ENCODE peak calls at places on chromosomes 12 and 14, in five cellular contexts. One of them, this sample, is unnamed.

GRCh38 chr14:63454863-63455622 is 88.1 kb downstream of the PPP2R5E start:
- DNase-seq in tibial artery: no peak
- DNase-seq in ovary: no peak
- DNase-seq in neuronal stem cell: no peak
- DNase-seq in tibial nerve: no peak
- DNase-seq in this sample: no peak

GRCh38 chr14:44955528-44955927 is 6.2 kb downstream of the KLHL28 start:
- DNase-seq in neuronal stem cell: no peak
- DNase-seq in ovary: no peak
- DNase-seq in tibial nerve: no peak
- DNase-seq in tibial artery: no peak
- DNase-seq in this sample: no peak

GRCh38 chr14:82387699-82388098 is 854.0 kb upstream of the SEL1L start:
- DNase-seq in tibial nerve: no peak
- DNase-seq in ovary: no peak
- DNase-seq in tibial artery: no peak
- DNase-seq in neuronal stem cell: no peak
- DNase-seq in this sample: no peak

GRCh38 chr14:65229431-65230286 is 127.3 kb upstream of the MAX start:
- DNase-seq in ovary: peak; percentile 30
- DNase-seq in tibial nerve: no peak
- DNase-seq in neuronal stem cell: peak; percentile 85
- DNase-seq in tibial artery: peak; percentile 64
- DNase-seq in this sample: peak; percentile 47

GRCh38 chr12:115444336-115444735 is 760.4 kb upstream of the TBX3 start:
- DNase-seq in tibial artery: no peak
- DNase-seq in tibial nerve: no peak
- DNase-seq in neuronal stem cell: no peak
- DNase-seq in ovary: no peak
- DNase-seq in this sample: no peak

GRCh38 chr14:102761206-102761605 is 16.0 kb upstream of the TRAF3 start:
- DNase-seq in tibial nerve: no peak
- DNase-seq in ovary: no peak
- DNase-seq in neuronal stem cell: no peak
- DNase-seq in tibial artery: no peak
- DNase-seq in this sample: no peak

GRCh38 chr14:23362200-23362599 is 2.8 kb downstream of the EFS start:
- DNase-seq in neuronal stem cell: no peak
- DNase-seq in ovary: no peak
- DNase-seq in tibial nerve: no peak
- DNase-seq in tibial artery: no peak
- DNase-seq in this sample: no peak

GRCh38 chr12:66514581-66514980 is 164.3 kb downstream of the GRIP1 start:
- DNase-seq in neuronal stem cell: no peak
- DNase-seq in tibial nerve: no peak
- DNase-seq in ovary: no peak
- DNase-seq in tibial artery: no peak
- DNase-seq in this sample: no peak

GRCh38 chr12:75389061-75389460 is 1.8 kb upstream of the GLIPR1L2 start:
- DNase-seq in tibial nerve: no peak
- DNase-seq in ovary: no peak
- DNase-seq in tibial artery: no peak
- DNase-seq in neuronal stem cell: no peak
- DNase-seq in this sample: no peak

GRCh38 chr14:77609902-77610301 is 6.5 kb downstream of the SPTLC2 start:
- DNase-seq in tibial nerve: no peak
- DNase-seq in neuronal stem cell: no peak
- DNase-seq in tibial artery: no peak
- DNase-seq in ovary: no peak
- DNase-seq in this sample: no peak

GRCh38 chr14:77605392-77605978 is 11.0 kb downstream of the SPTLC2 start:
- DNase-seq in tibial nerve: no peak
- DNase-seq in neuronal stem cell: no peak
- DNase-seq in tibial artery: no peak
- DNase-seq in ovary: no peak
- DNase-seq in this sample: peak; percentile 8

GRCh38 chr14:77603654-77604270 is 12.7 kb downstream of the SPTLC2 start:
- DNase-seq in tibial artery: no peak
- DNase-seq in tibial nerve: no peak
- DNase-seq in neuronal stem cell: no peak
- DNase-seq in ovary: peak; percentile 29
- DNase-seq in this sample: peak; percentile 25

GRCh38 chr14:77610553-77610952 is 5.9 kb downstream of the SPTLC2 start:
- DNase-seq in neuronal stem cell: no peak
- DNase-seq in tibial artery: no peak
- DNase-seq in tibial nerve: no peak
- DNase-seq in ovary: no peak
- DNase-seq in this sample: no peak

GRCh38 chr14:77607741-77608302 is 8.6 kb downstream of the SPTLC2 start:
- DNase-seq in neuronal stem cell: no peak
- DNase-seq in tibial nerve: no peak
- DNase-seq in ovary: no peak
- DNase-seq in tibial artery: no peak
- DNase-seq in this sample: no peak
- H3K4me3 ChIP-seq in neuronal stem cell: no peak overlapping the region
- H3K4me3 ChIP-seq in tibial nerve: no peak overlapping the region
- H3K4me3 ChIP-seq in ovary: no peak overlapping the region
- H3K4me3 ChIP-seq in tibial artery: no peak overlapping the region
- H3K4me3 ChIP-seq in this sample: no peak overlapping the region

DNA sequence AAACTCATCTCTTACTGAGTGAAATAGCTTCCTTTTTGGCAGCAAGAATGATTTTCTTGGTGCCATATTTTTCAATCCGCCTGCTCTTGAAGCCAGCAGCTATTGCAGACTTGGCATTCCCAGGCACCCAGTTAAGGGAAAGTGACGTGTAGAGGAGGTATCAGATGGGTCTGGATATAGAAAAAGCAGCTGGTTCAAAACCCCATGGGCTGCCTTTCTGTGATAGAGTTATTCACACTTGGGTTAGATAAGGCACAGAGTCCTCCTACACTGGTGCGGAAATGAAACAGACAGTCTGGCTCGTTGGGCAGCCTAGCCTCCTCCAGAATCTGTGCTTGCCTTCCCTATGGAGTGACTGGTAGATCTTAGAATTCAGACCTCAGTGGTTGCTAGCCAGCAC is 62.2 kb downstream of the PTPN11 start:
- DNase-seq in tibial artery: no peak
- DNase-seq in neuronal stem cell: no peak
- DNase-seq in tibial nerve: no peak
- DNase-seq in ovary: no peak
- DNase-seq in this sample: no peak
- H3K36me3 ChIP-seq in tibial artery: peaks cover 89% of the 10 kb centered on the region
- H3K36me3 ChIP-seq in neuronal stem cell: peaks cover 92% of the 10 kb centered on the region
- H3K36me3 ChIP-seq in tibial nerve: peaks cover 5% of the 10 kb centered on the region
- H3K36me3 ChIP-seq in ovary: no peaks in the 10 kb centered on the region
- H3K36me3 ChIP-seq in this sample: peaks cover 6% of the 10 kb centered on the region

GRCh38 chr14:92649066-92649465 is 99.4 kb downstream of the LGMN start:
- DNase-seq in tibial artery: no peak
- DNase-seq in ovary: no peak
- DNase-seq in tibial nerve: no peak
- DNase-seq in neuronal stem cell: no peak
- DNase-seq in this sample: no peak
- H3K4me1 ChIP-seq in tibial artery: peaks cover 25% of the 10 kb centered on the region
- H3K4me1 ChIP-seq in ovary: no peaks in the 10 kb centered on the region
- H3K4me1 ChIP-seq in tibial nerve: peaks cover 5% of the 10 kb centered on the region
- H3K4me1 ChIP-seq in neuronal stem cell: no peaks in the 10 kb centered on the region
- H3K4me1 ChIP-seq in this sample: peaks cover 11% of the 10 kb centered on the region

DNA sequence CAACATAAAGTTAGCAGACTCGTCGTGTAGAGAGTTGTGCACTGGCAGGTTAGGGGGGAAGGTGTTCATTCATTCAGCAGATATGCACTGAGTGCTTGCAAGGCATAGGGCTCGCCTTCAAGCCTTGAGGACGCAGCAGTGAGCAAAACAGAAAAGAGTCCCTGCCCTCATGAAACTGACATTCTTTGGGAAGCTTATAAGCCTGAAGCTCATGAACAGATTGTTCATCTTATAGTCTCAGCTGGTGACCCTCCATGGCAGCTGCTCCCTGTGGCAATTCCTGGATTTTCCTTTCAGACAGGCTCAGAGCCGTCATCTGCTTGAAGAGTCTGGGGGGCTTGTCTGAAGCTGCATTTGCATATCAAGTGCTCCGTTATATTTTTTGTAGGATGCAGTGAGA is 148.4 kb downstream of the PRKCH start:
- DNase-seq in tibial artery: no peak
- DNase-seq in ovary: no peak
- DNase-seq in tibial nerve: no peak
- DNase-seq in neuronal stem cell: no peak
- DNase-seq in this sample: no peak
- H3K4me3 ChIP-seq in tibial artery: no peak overlapping the region
- H3K4me3 ChIP-seq in ovary: no peak overlapping the region
- H3K4me3 ChIP-seq in tibial nerve: no peak overlapping the region
- H3K4me3 ChIP-seq in neuronal stem cell: peak overlapping the region; percentile 18
- H3K4me3 ChIP-seq in this sample: no peak overlapping the region

DNA sequence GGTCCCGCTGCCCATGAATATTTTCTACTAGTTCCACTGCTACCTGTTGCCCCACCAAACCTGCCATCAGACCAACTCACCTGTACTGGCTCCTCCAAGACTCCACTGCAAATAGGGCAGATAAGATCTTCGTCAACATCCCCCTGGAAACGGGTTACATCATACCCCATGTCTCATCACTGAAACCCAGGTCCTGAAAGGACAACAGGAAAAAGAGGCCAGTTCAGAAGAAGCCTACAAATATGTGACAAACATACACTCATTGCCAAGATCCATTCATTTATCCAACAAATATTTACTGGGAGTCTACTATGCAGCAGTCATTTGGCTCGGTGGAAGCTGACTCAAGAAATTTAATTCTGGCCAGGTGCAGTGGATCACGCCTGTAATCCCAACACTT is 7.8 kb downstream of the RNF41 start:
- DNase-seq in tibial nerve: no peak
- DNase-seq in ovary: no peak
- DNase-seq in neuronal stem cell: no peak
- DNase-seq in tibial artery: no peak
- DNase-seq in this sample: no peak
- H3K36me3 ChIP-seq in tibial nerve: peaks cover 6% of the 10 kb centered on the region
- H3K36me3 ChIP-seq in ovary: peaks cover 2% of the 10 kb centered on the region
- H3K36me3 ChIP-seq in neuronal stem cell: peaks cover 73% of the 10 kb centered on the region
- H3K36me3 ChIP-seq in tibial artery: peaks cover 87% of the 10 kb centered on the region
- H3K36me3 ChIP-seq in this sample: peaks cover 2% of the 10 kb centered on the region

DNA sequence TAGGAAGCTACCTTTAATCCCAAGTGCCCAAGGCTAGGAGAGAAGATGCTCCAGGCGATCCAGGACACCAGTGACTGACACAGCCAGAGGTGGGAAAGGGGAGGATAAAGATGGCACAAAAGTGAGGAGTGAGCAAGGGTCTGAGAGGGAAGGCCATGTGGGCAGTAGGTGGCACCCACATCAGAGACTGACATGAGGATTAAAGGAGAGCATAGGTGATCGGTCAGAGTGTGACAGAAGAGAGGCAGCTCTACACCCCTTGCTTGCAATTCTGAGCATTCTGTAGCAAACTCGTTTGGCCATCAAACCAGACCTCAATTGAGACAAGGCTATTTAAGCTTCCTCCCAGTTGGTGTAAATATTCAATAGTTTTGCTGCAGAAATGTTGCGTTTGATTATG is 724 bp upstream of the CD27 start:
- DNase-seq in neuronal stem cell: no peak
- DNase-seq in tibial nerve: no peak
- DNase-seq in ovary: no peak
- DNase-seq in tibial artery: no peak
- DNase-seq in this sample: no peak
- H3K4me1 ChIP-seq in neuronal stem cell: no peaks in the 10 kb centered on the region
- H3K4me1 ChIP-seq in tibial nerve: no peaks in the 10 kb centered on the region
- H3K4me1 ChIP-seq in ovary: no peaks in the 10 kb centered on the region
- H3K4me1 ChIP-seq in tibial artery: no peaks in the 10 kb centered on the region
- H3K4me1 ChIP-seq in this sample: no peaks in the 10 kb centered on the region

DNA sequence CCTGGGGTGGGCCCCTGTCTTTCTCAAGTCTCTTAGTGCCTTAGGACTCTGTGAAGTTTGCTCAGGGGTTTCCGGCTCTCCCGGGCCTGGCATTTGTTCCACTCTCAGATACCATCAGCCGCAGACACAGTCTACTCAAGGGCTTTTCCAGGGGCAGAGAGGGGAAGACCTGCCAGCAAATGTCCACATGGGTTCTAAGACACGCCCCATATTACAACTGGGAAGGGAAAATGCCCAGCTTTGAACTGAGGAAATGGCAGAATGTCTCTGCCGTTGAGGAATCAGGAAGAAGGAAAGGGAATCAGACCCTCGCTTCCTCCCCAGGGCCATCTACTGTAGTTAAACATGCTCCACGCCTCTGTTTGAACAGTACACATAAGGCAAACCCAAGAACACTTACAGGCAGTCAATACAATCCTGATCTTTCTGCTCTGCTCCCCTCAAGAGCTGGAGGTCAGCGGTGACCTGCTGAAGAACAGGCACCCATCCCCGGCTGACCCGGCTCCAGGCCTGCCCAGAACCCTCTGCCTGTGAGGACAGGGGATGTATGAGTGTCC is 7.9 kb downstream of the CCDC85C start:
- DNase-seq in tibial artery: no peak
- DNase-seq in ovary: no peak
- DNase-seq in tibial nerve: no peak
- DNase-seq in neuronal stem cell: no peak
- DNase-seq in this sample: peak; percentile 52
- H3K4me3 ChIP-seq in tibial artery: no peak overlapping the region
- H3K4me3 ChIP-seq in ovary: no peak overlapping the region
- H3K4me3 ChIP-seq in tibial nerve: no peak overlapping the region
- H3K4me3 ChIP-seq in neuronal stem cell: no peak overlapping the region
- H3K4me3 ChIP-seq in this sample: no peak overlapping the region

GRCh38 chr12:53313996-53314395 is 7.4 kb downstream of the AAAS start:
- DNase-seq in ovary: no peak
- DNase-seq in tibial artery: no peak
- DNase-seq in tibial nerve: no peak
- DNase-seq in neuronal stem cell: no peak
- DNase-seq in this sample: no peak
- H3K36me3 ChIP-seq in ovary: no peaks in the 10 kb centered on the region
- H3K36me3 ChIP-seq in tibial artery: peaks cover 82% of the 10 kb centered on the region
- H3K36me3 ChIP-seq in tibial nerve: no peaks in the 10 kb centered on the region
- H3K36me3 ChIP-seq in neuronal stem cell: peaks cover 70% of the 10 kb centered on the region
- H3K36me3 ChIP-seq in this sample: no peaks in the 10 kb centered on the region